ENCODE peak calls at places on chromosomes 12 and 14, in seven cellular contexts. R, H, J, N, D, G and V are unnamed samples.

GRCh38 chr14:74663884-74664283 is 49.0 kb downstream of the AREL1 start:
- DNase-seq in R (no peak), H (no peak), J (no peak), N (no peak), D (no peak), G (no peak), V (no peak)

GRCh38 chr12:114395755-114396152 is 10.2 kb downstream of the TBX5 start:
- DNase-seq in R (no peak), H (no peak), J (no peak), N (peak), D (no peak), G (no peak), V (no peak)

GRCh38 chr14:95069018-95069417 is 88.3 kb downstream of the DICER1 start:
- DNase-seq in R (no peak), H (no peak), J (no peak), N (no peak), D (no peak), G (no peak), V (peak)

GRCh38 chr12:117284160-117284559 is 77.3 kb downstream of the NOS1 start:
- DNase-seq in R (no peak), H (no peak), J (no peak), N (no peak), D (no peak), G (no peak), V (no peak)

GRCh38 chr14:20035938-20036337 is at the start of gene OR4K13:
- DNase-seq in R (no peak), H (no peak), J (no peak), N (no peak), D (no peak), G (no peak), V (no peak)

GRCh38 chr12:41190360-41190759 is 2.2 kb downstream of the PDZRN4 start:
- DNase-seq in R (no peak), H (peak), J (no peak), N (no peak), D (no peak), G (peak), V (peak)

GRCh38 chr14:50714452-50715073 is 46.5 kb upstream of the SAV1 start:
- DNase-seq in R (no peak), H (no peak), J (no peak), N (peak), D (peak), G (no peak), V (no peak)

GRCh38 chr14:71586131-71586893 is 345.9 kb upstream of the RGS6 start:
- DNase-seq in R (no peak), H (peak), J (no peak), N (peak), D (no peak), G (peak), V (peak)